ENCODE peak calls at places on chromosomes 6 and 20, in five cellular contexts. Z is D341Med, X is AG09309, U is naive B cell, A is upper lobe of right lung. G is an unnamed sample.

GRCh38 chr6:2237001-2237400 is 8.4 kb downstream of the GMDS start:
- DNase-seq in Z (no peak), X (peak), U (no peak), A (no peak), G (no peak)

GRCh38 chr20:33183292-33183691 is 15.3 kb downstream of the BPIFA2 start:
- DNase-seq in Z (no peak), X (no peak), U (no peak), A (no peak), G (no peak)

GRCh38 chr20:22447448-22447778 is 137.0 kb downstream of the FOXA2 start:
- DNase-seq in Z (no peak), X (no peak), U (no peak), A (no peak), G (no peak)

GRCh38 chr6:158604048-158604406 is 40.5 kb downstream of the DYNLT1 start:
- DNase-seq in Z (no peak), X (no peak), U (no peak), A (no peak), G (no peak)

GRCh38 chr6:6131492-6132109 is 124.9 kb upstream of the NRN1 start:
- DNase-seq in Z (peak), X (no peak), U (peak), A (no peak), G (no peak)

GRCh38 chr20:20955837-20956236 is 150.3 kb downstream of the LINC00237 start:
- DNase-seq in Z (no peak), X (no peak), U (no peak), A (no peak), G (no peak)

GRCh38 chr20:36305602-36306556 is at the start of gene DLGAP4:
- DNase-seq in Z (peak), X (no peak), U (no peak), A (peak), G (no peak)

GRCh38 chr6:125301435-125302391 is at the start of gene HDDC2:
- DNase-seq in Z (peak), X (no peak), U (peak), A (peak), G (peak)

GRCh38 chr6:129662406-129662766 is 47.6 kb downstream of the ARHGAP18 start:
- DNase-seq in Z (no peak), X (no peak), U (no peak), A (no peak), G (no peak)

GRCh38 chr6:73675466-73676098 is 20.4 kb upstream of the CD109 start:
- DNase-seq in Z (peak), X (peak), U (peak), A (no peak), G (peak)

GRCh38 chr6:159728552-159728951 is 1.2 kb downstream of the WTAP start:
- DNase-seq in Z (no peak), X (no peak), U (no peak), A (no peak), G (no peak)

GRCh38 chr6:150055131-150055530 is 13.8 kb downstream of the ULBP3 start:
- DNase-seq in Z (no peak), X (no peak), U (no peak), A (no peak), G (no peak)

GRCh38 chr6:163253556-163254213 is 160.8 kb upstream of the QKI start:
- DNase-seq in Z (no peak), X (no peak), U (no peak), A (no peak), G (no peak)

GRCh38 chr6:42498473-42499128 is 46.9 kb upstream of the TRERF1 start:
- DNase-seq in Z (no peak), X (no peak), U (no peak), A (no peak), G (no peak)

GRCh38 chr20:22449115-22449973 is 135.0 kb downstream of the FOXA2 start:
- DNase-seq in Z (no peak), X (no peak), U (no peak), A (no peak), G (no peak)

GRCh38 chr20:6533828-6534388 is 233.6 kb upstream of the BMP2 start:
- DNase-seq in Z (no peak), X (peak), U (no peak), A (no peak), G (no peak)

GRCh38 chr6:156262014-156262413 is 515.2 kb upstream of the ARID1B start:
- DNase-seq in Z (no peak), X (no peak), U (no peak), A (no peak), G (no peak)

GRCh38 chr20:43404880-43405279 is 52.8 kb upstream of the SRSF6 start:
- DNase-seq in Z (no peak), X (no peak), U (no peak), A (no peak), G (no peak)

GRCh38 chr20:29079769-29080690 is 2177.4 kb upstream of the DEFB115 start:
- DNase-seq in Z (peak), X (peak), U (peak), A (no peak), G (no peak)

GRCh38 chr20:22474215-22474614 is 110.2 kb downstream of the FOXA2 start:
- DNase-seq in Z (no peak), X (no peak), U (no peak), A (no peak), G (no peak)

GRCh38 chr6:96521625-96522468 is at the start of gene UFL1:
- DNase-seq in Z (peak), X (peak), U (peak), A (peak), G (peak)

GRCh38 chr6:138517635-138518034 is 18.3 kb upstream of the NHSL1 start:
- DNase-seq in Z (peak), X (no peak), U (peak), A (no peak), G (peak)

GRCh38 chr6:23454090-23454998 is 671.7 kb upstream of the NRSN1 start:
- DNase-seq in Z (peak), X (no peak), U (no peak), A (no peak), G (no peak)

GRCh38 chr6:157989541-157990289 is 8.1 kb downstream of the SYNJ2 start:
- DNase-seq in Z (peak), X (no peak), U (no peak), A (peak), G (peak)

GRCh38 chr20:46681032-46681854 is 8.0 kb downstream of the TP53RK start:
- DNase-seq in Z (peak), X (no peak), U (peak), A (no peak), G (no peak)

GRCh38 chr20:57514273-57514751 is 10.6 kb downstream of the CTCFL start:
- DNase-seq in Z (peak), X (peak), U (no peak), A (peak), G (peak)

GRCh38 chr6:19812512-19813119 is 24.6 kb upstream of the ID4 start:
- DNase-seq in Z (no peak), X (peak), U (no peak), A (no peak), G (no peak)

GRCh38 chr20:34980543-34981213 is 25.0 kb downstream of the MYH7B start:
- DNase-seq in Z (peak), X (no peak), U (no peak), A (no peak), G (no peak)

GRCh38 chr6:4661391-4661790 is 114.8 kb upstream of the CDYL start:
- DNase-seq in Z (no peak), X (no peak), U (no peak), A (no peak), G (no peak)

GRCh38 chr6:127301199-127301700 is 34.6 kb downstream of the RNF146 start:
- DNase-seq in Z (no peak), X (no peak), U (no peak), A (no peak), G (no peak)

GRCh38 chr6:30840084-30840921 is 44.0 kb upstream of the DDR1 start:
- DNase-seq in Z (no peak), X (no peak), U (no peak), A (no peak), G (no peak)

GRCh38 chr6:94902974-94903628 is 674.2 kb upstream of the MANEA start:
- DNase-seq in Z (no peak), X (no peak), U (no peak), A (no peak), G (no peak)

GRCh38 chr6:6721606-6722005 is 133.1 kb downstream of the LY86 start:
- DNase-seq in Z (no peak), X (no peak), U (no peak), A (no peak), G (no peak)

GRCh38 chr6:89298680-89299450 is 16.2 kb downstream of the GABRR2 start:
- DNase-seq in Z (no peak), X (no peak), U (no peak), A (no peak), G (no peak)

GRCh38 chr6:165774903-165775608 is 112.0 kb upstream of the PDE10A start:
- DNase-seq in Z (no peak), X (no peak), U (no peak), A (no peak), G (no peak)

GRCh38 chr6:149924206-149924932 is 1.4 kb upstream of the RAET1G start:
- DNase-seq in Z (no peak), X (no peak), U (no peak), A (peak), G (peak)

GRCh38 chr6:85600713-85601313 is 7.2 kb upstream of the SNX14 start:
- DNase-seq in Z (no peak), X (no peak), U (no peak), A (no peak), G (no peak)

GRCh38 chr6:151300267-151300930 is 60.6 kb downstream of the AKAP12 start:
- DNase-seq in Z (no peak), X (no peak), U (no peak), A (no peak), G (no peak)

G was measured in cardiac septum.